ENCODE peak calls at places on chromosome 21, in five cellular contexts. One of them, this sample, is unnamed.

GRCh38 chr21:36486246-36486645 is 6.3 kb upstream of the CLDN14 start:
- DNase-seq in testis: no peak
- DNase-seq in ureter: no peak
- DNase-seq in HuH-7.5: no peak
- DNase-seq in dermis microvascular lymphatic vessel endothelial cell: no peak
- DNase-seq in this sample: no peak

GRCh38 chr21:46253610-46254124 is 25.1 kb upstream of the LSS start:
- DNase-seq in ureter: no peak
- DNase-seq in dermis microvascular lymphatic vessel endothelial cell: peak
- DNase-seq in HuH-7.5: no peak
- DNase-seq in testis: no peak
- DNase-seq in this sample: no peak

GRCh38 chr21:27802816-27803475 is 836.1 kb upstream of the ADAMTS5 start:
- DNase-seq in dermis microvascular lymphatic vessel endothelial cell: peak
- DNase-seq in ureter: no peak
- DNase-seq in testis: peak
- DNase-seq in HuH-7.5: peak
- DNase-seq in this sample: no peak

GRCh38 chr21:40047993-40048730 is 180.9 kb downstream of the PCP4 start:
- DNase-seq in dermis microvascular lymphatic vessel endothelial cell: no peak
- DNase-seq in HuH-7.5: no peak
- DNase-seq in ureter: no peak
- DNase-seq in testis: no peak
- DNase-seq in this sample: no peak

GRCh38 chr21:28099296-28099695 is 893.4 kb downstream of the LTN1 start:
- DNase-seq in testis: peak
- DNase-seq in dermis microvascular lymphatic vessel endothelial cell: no peak
- DNase-seq in ureter: no peak
- DNase-seq in HuH-7.5: no peak
- DNase-seq in this sample: no peak

GRCh38 chr21:41137889-41138288 is 30.1 kb upstream of the BACE2 start:
- DNase-seq in testis: no peak
- DNase-seq in HuH-7.5: no peak
- DNase-seq in ureter: no peak
- DNase-seq in dermis microvascular lymphatic vessel endothelial cell: no peak
- DNase-seq in this sample: no peak

GRCh38 chr21:42473495-42474042 is 22.5 kb downstream of the RSPH1 start:
- DNase-seq in dermis microvascular lymphatic vessel endothelial cell: no peak
- DNase-seq in ureter: no peak
- DNase-seq in HuH-7.5: no peak
- DNase-seq in testis: no peak
- DNase-seq in this sample: no peak

GRCh38 chr21:26966360-26966977 is 419 bp downstream of the ADAMTS5 start:
- DNase-seq in HuH-7.5: no peak
- DNase-seq in dermis microvascular lymphatic vessel endothelial cell: no peak
- DNase-seq in ureter: peak
- DNase-seq in testis: peak
- DNase-seq in this sample: no peak

GRCh38 chr21:15549671-15550070 is 180.1 kb upstream of the USP25 start:
- DNase-seq in testis: no peak
- DNase-seq in ureter: no peak
- DNase-seq in dermis microvascular lymphatic vessel endothelial cell: no peak
- DNase-seq in HuH-7.5: no peak
- DNase-seq in this sample: no peak

This sample was measured in cardiac septum.